ENCODE peak calls at places on chromosomes 5 and 9, in five cellular contexts. J, A, Y, Q and N are unnamed samples.

GRCh38 chr5:112338681-112339337 is 80.3 kb downstream of the EPB41L4A start:
- DNase-seq in Q (no peak), Y (no peak), J (no peak), A (no peak), N (no peak)

GRCh38 chr9:35763181-35763580 is 9.1 kb upstream of the MSMP start:
- DNase-seq in J (no peak), A (no peak), Q (no peak), Y (no peak), N (no peak)

GRCh38 chr9:35553670-35554543 is 51.2 kb upstream of the TESK1 start:
- DNase-seq in J (peak; percentile 71), Q (peak; percentile 73), Y (peak; percentile 83), A (peak; percentile 90), N (peak; percentile 58)

GRCh38 chr5:170357853-170358497 is 31.2 kb downstream of the KCNMB1 start:
- DNase-seq in Q (peak; percentile 72), A (no peak), Y (peak; percentile 80), J (no peak), N (peak; percentile 73)

GRCh38 chr5:135435467-135436330 is 11.4 kb downstream of the DCANP1 start:
- DNase-seq in Q (no peak), Y (no peak), A (no peak), J (no peak), N (no peak)

GRCh38 chr5:127313379-127313778 is 22.8 kb downstream of the MEGF10 start:
- DNase-seq in A (no peak), Y (no peak), J (no peak), Q (no peak), N (no peak)

GRCh38 chr9:128218518-128219389 is 15.6 kb downstream of the DNM1 start:
- DNase-seq in Y (peak; percentile 97), Q (peak; percentile 88), A (peak; percentile 99), J (peak; percentile 87), N (peak; percentile 92)

GRCh38 chr9:110615526-110615925 is 36.0 kb upstream of the SVEP1 start:
- DNase-seq in Q (no peak), J (no peak), Y (no peak), A (no peak), N (no peak)

GRCh38 chr5:151480859-151481258 is 33.5 kb downstream of the SLC36A1 start:
- DNase-seq in Q (no peak), J (no peak), A (peak; percentile 27), Y (peak; percentile 68), N (no peak)

GRCh38 chr5:159825551-159826051 is 90.7 kb upstream of the ADRA1B start:
- DNase-seq in J (no peak), A (no peak), Y (peak; percentile 66), Q (no peak), N (no peak)

GRCh38 chr5:111075520-111075919 is 4.0 kb downstream of the TSLP start:
- DNase-seq in Y (no peak), J (no peak), A (no peak), Q (no peak), N (no peak)

GRCh38 chr5:37435261-37435660 is 56.1 kb downstream of the WDR70 start:
- DNase-seq in J (no peak), Q (no peak), Y (no peak), A (no peak), N (no peak)

GRCh38 chr9:136451221-136451877 is 11.7 kb upstream of the INPP5E start:
- DNase-seq in A (peak; percentile 46), Q (no peak), Y (no peak), J (no peak), N (no peak)

GRCh38 chr5:14183187-14183939 is 40.2 kb downstream of the TRIO start:
- DNase-seq in A (no peak), Y (no peak), Q (no peak), J (no peak), N (peak; percentile 38)

GRCh38 chr9:126459546-126459945 is 132.9 kb downstream of the MVB12B start:
- DNase-seq in J (no peak), Q (no peak), Y (no peak), A (no peak), N (no peak)

GRCh38 chr5:127589309-127590036 is 59.4 kb upstream of the CTXN3 start:
- DNase-seq in Q (no peak), Y (no peak), A (peak; percentile 58), J (no peak), N (no peak)

GRCh38 chr9:33894316-33894715 is 77.4 kb downstream of the UBE2R2 start:
- DNase-seq in Q (no peak), Y (no peak), A (no peak), J (no peak), N (no peak)

GRCh38 chr9:33893861-33894260 is 76.9 kb downstream of the UBE2R2 start:
- DNase-seq in A (no peak), J (no peak), Q (no peak), Y (no peak), N (no peak)
- TF ChIP-seq CTCF in A (no peak), J (no peak), Q (no peak), Y (no peak), N (no peak)

GRCh38 chr5:103519550-103519949 is 43.0 kb downstream of the NUDT12 start:
- DNase-seq in Q (no peak), A (peak; percentile 77), J (peak; percentile 24), Y (no peak), N (no peak)
- TF ChIP-seq CTCF in Q (no peak), A (peak; percentile 69), J (peak; percentile 25), Y (peak; percentile 26), N (no peak)

DNA sequence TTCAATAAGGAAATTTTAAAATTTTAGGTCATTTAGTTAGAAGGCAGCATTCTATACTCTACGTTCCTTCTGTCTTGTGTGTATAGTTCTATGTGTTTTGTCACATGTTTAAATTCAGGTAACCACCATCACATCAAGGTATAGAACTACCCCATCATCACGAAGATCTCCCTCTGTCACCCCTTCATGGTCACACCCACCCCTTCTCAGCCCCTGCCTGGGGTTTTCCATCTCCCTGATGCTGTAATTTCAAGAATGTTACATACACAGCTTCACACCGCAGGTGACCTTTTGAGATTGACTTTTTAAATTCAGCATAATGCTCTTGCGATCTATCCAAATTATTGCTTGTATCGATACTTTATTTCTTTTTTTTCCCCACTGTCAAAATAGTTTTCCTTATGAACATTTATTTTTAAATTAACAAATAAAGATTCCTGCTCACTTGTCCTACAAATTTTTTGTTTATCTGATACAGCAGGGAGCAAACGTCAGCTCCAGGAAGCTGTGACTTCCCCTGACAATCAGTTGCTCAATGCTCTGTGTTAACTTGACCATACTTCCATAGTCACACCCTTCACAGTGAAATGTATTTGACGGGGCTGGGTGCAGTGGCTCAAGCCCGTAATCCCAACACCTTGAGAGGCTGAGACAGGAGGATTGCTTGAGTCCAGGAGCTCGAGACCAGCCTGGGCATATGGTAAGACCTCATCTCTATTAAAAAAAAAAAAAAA is 10.2 kb downstream of the BTNL8 start:
- DNase-seq in A (peak; percentile 22), Y (no peak), J (no peak), Q (no peak), N (no peak)
- TF ChIP-seq CTCF in A (no peak), Y (no peak), J (no peak), Q (no peak), N (no peak)

DNA sequence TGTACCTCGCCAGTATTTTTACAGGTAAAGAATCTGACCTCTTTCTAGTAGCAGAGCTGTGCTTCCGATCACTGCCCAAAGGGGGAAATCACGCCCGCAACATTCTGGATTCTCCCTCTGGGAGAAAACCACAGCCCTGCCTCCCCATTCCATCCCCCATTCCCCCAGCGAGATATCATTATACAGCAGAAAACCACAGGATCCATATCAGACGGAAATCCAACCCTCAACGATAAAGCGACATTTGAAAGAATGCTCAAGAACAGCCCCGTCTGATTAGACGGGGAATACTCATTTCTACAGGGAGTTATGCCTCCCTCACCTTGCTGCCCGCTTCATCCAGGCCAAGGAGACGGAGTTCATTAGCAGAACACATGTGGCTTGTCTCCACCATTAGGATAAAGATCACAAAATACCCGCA is 172.8 kb downstream of the COL23A1 start:
- DNase-seq in Q (no peak), J (no peak), Y (no peak), A (peak; percentile 44), N (no peak)
- TF ChIP-seq CTCF in Q (no peak), J (no peak), Y (no peak), A (peak; percentile 24), N (no peak)

DNA sequence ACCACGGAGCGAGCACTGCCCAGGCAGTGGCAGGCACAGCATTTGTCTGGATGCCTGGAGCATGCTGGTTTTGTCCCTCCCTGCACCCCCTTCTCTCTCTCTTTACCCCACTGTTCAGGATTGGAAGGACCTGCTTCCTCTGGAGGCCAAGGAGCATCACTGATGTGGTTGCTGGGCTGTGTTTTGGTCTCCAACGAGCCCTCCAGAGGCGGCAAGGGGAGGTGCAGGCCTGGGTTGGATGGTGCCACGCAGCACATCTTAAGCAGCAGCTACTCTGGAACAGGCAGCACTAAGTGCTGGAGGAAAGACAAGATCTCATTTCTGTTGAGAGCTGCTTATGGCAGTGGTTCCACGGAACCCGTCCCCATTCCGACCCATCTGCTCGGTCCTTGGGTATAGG is 139.6 kb downstream of the CMYA5 start:
- DNase-seq in J (peak; percentile 43), Y (no peak), Q (no peak), A (peak; percentile 83), N (no peak)
- TF ChIP-seq CTCF in J (peak; percentile 54), Y (peak; percentile 13), Q (no peak), A (peak; percentile 63), N (peak; percentile 35)

DNA sequence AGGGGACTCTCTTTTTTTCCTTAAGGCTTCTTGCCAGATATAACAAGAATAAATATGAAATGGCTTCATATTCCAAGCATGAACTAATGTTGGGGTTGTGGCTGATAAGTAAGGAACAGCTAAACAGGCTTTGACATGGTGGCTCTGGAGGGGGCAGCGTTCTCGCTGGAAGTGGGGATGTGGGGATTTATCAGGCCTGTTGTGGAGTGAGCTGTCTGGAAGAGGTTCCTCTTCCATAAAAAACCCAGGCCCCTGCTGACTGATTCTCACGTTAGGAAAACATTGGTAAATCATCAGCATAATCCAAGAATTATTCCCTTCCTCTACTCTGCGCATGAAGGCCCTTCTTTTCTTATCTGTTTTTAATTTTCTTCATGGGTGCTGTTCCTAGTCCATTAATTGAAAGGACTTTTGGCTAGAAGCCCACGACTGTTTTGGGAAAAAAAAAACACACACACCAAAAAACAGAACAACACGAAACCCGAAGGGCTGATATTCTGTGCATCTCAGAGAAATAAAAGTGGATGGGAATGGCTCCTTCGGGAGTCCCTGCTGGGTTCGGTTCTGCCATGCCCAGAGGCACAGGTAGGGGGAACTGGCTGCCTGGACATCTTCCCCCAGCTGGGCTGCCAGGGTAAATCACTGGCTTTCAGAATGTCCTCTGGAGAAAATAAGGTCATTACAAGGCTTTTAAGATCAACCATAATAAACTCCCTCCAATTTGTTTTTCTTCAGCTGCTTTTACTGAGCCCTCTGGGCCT is 297.0 kb downstream of the SLIT3 start:
- DNase-seq in Q (no peak), Y (no peak), J (peak; percentile 27), A (peak; percentile 52), N (no peak)
- TF ChIP-seq CTCF in Q (peak; percentile 25), Y (no peak), J (no peak), A (peak; percentile 45), N (peak; percentile 39)

DNA sequence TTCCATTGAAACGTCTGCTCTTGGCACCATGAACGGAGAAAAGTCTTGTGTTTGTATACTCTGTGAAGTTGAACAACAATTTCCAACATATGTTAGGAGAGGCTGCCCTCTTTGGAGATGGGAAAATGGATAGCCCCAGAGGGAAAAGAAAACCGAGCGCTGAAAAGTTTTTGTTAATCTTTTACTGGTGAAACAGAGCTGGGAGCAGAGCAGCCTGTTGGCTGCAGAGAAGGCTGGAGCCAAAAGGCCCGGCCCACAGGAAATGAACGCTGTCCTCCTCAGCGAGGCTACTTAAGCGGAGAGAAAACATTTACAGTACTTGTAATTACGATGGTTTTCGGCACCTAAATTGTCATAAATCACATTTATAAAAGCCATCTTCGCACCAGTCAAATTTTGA is 129.8 kb upstream of the CNTLN start:
- DNase-seq in J (no peak), Y (peak; percentile 60), Q (no peak), A (peak; percentile 67), N (peak; percentile 31)
- TF ChIP-seq CTCF in J (no peak), Y (no peak), Q (no peak), A (no peak), N (no peak)

GRCh38 chr9:87510251-87510683 is 12.6 kb downstream of the DAPK1 start:
- DNase-seq in Y (no peak), A (no peak), Q (no peak), J (no peak), N (no peak)
- TF ChIP-seq CTCF in Y (no peak), A (no peak), Q (no peak), J (no peak), N (no peak)